ENCODE peak calls at places on chromosomes 5 and 9, in six cellular contexts. K is hepatocyte, W is neural progenitor cell, V is GM23338, Q is PC-3, C is HCT116. Z is an unnamed sample.
A peak's percentile ranks its signal among the peaks of the same experiment; 100 is the strongest.

GRCh38 chr9:122228906-122229837 is at the start of gene LHX6:
- DNase-seq in K (no peak), W (peak; percentile 61), V (peak; percentile 32), Q (peak; percentile 38), C (no peak), Z (peak; percentile 66)

GRCh38 chr5:33008751-33009418 is 297.8 kb downstream of the NPR3 start:
- DNase-seq in K (peak; percentile 66), W (no peak), V (peak; percentile 67), Q (peak; percentile 91), C (peak; percentile 64), Z (no peak)

GRCh38 chr5:97528941-97529340 is 345.9 kb upstream of the RIOK2 start:
- DNase-seq in K (no peak), W (no peak), V (no peak), Q (peak; percentile 39), C (no peak), Z (peak; percentile 82)

GRCh38 chr9:134323741-134324358 is 2.4 kb upstream of the RXRA start:
- DNase-seq in K (no peak), W (no peak), V (no peak), Q (no peak), C (peak; percentile 51), Z (peak; percentile 73)

GRCh38 chr5:157718529-157718928 is 12.7 kb upstream of the THG1L start:
- DNase-seq in K (peak; percentile 56), W (peak; percentile 10), V (peak; percentile 47), Q (peak; percentile 92), C (peak; percentile 19), Z (peak; percentile 73)

GRCh38 chr5:82277613-82277986 is 554 bp downstream of the RPS23 start:
- DNase-seq in K (no peak), W (no peak), V (no peak), Q (no peak), C (no peak), Z (peak; percentile 56)

GRCh38 chr5:96302174-96302738 is 130.8 kb downstream of the PCSK1 start:
- DNase-seq in K (no peak), W (no peak), V (peak; percentile 81), Q (no peak), C (no peak), Z (no peak)

GRCh38 chr5:166370928-166371690 is 1920.3 kb upstream of the WWC1 start:
- DNase-seq in K (no peak), W (no peak), V (no peak), Q (peak; percentile 18), C (no peak), Z (peak; percentile 3)

GRCh38 chr9:87676976-87677775 is 48.7 kb upstream of the CTSL start:
- DNase-seq in K (peak; percentile 5), W (no peak), V (no peak), Q (no peak), C (no peak), Z (peak; percentile 32)

GRCh38 chr9:127004946-127005769 is 90.6 kb downstream of the RALGPS1 start:
- DNase-seq in K (peak; percentile 35), W (no peak), V (no peak), Q (peak; percentile 3), C (no peak), Z (peak; percentile 57)

GRCh38 chr9:136022731-136023400 is 61.7 kb upstream of the UBAC1 start:
- DNase-seq in K (no peak), W (no peak), V (no peak), Q (no peak), C (no peak), Z (no peak)

GRCh38 chr5:172726966-172727365 is 44.0 kb downstream of the DUSP1 start:
- DNase-seq in K (no peak), W (no peak), V (no peak), Q (no peak), C (no peak), Z (no peak)

GRCh38 chr9:97992219-97992618 is 9.1 kb downstream of the ANP32B start:
- DNase-seq in K (no peak), W (no peak), V (no peak), Q (no peak), C (no peak), Z (no peak)

GRCh38 chr9:125854553-125855275 is 107.5 kb downstream of the PBX3 start:
- DNase-seq in K (no peak), W (no peak), V (no peak), Q (peak; percentile 27), C (no peak), Z (peak; percentile 74)

GRCh38 chr9:114387678-114388431 is at the start of gene AKNA:
- DNase-seq in K (peak; percentile 88), W (peak; percentile 85), V (peak; percentile 79), Q (no peak), C (no peak), Z (peak; percentile 89)

GRCh38 chr5:54621048-54621447 is 103.5 kb downstream of the SNX18 start:
- DNase-seq in K (no peak), W (no peak), V (no peak), Q (peak; percentile 12), C (no peak), Z (no peak)

GRCh38 chr9:134488251-134488900 is 153.2 kb upstream of the COL5A1 start:
- DNase-seq in K (no peak), W (no peak), V (no peak), Q (no peak), C (no peak), Z (peak; percentile 89)

GRCh38 chr9:16618524-16618923 is 251.9 kb downstream of the BNC2 start:
- DNase-seq in K (no peak), W (peak; percentile 24), V (no peak), Q (no peak), C (no peak), Z (peak; percentile 20)

GRCh38 chr9:120904061-120904998 is 22.3 kb downstream of the TRAF1 start:
- DNase-seq in K (no peak), W (no peak), V (no peak), Q (no peak), C (no peak), Z (no peak)

GRCh38 chr5:74919487-74919886 is 53.3 kb upstream of the FAM169A start:
- DNase-seq in K (peak; percentile 60), W (peak; percentile 61), V (peak; percentile 75), Q (peak; percentile 63), C (peak; percentile 47), Z (peak; percentile 73)

GRCh38 chr5:157303667-157304327 is 37.9 kb downstream of the CYFIP2 start:
- DNase-seq in K (no peak), W (peak; percentile 63), V (peak; percentile 85), Q (peak; percentile 57), C (no peak), Z (no peak)

GRCh38 chr5:41650131-41650530 is 139.7 kb upstream of the PLCXD3 start:
- DNase-seq in K (no peak), W (no peak), V (no peak), Q (no peak), C (no peak), Z (no peak)

GRCh38 chr5:173866249-173867172 is 21.6 kb upstream of the CPEB4 start:
- DNase-seq in K (no peak), W (peak; percentile 20), V (peak; percentile 32), Q (no peak), C (no peak), Z (no peak)

GRCh38 chr5:180784497-180785097 is 18.0 kb downstream of the MGAT1 start:
- DNase-seq in K (peak; percentile 87), W (peak; percentile 50), V (peak; percentile 84), Q (peak; percentile 92), C (peak; percentile 68), Z (peak; percentile 94)

GRCh38 chr9:127680846-127681245 is 25.9 kb upstream of the CFAP157 start:
- DNase-seq in K (no peak), W (no peak), V (no peak), Q (no peak), C (no peak), Z (no peak)

GRCh38 chr9:83299094-83299493 is 236.2 kb upstream of the RASEF start:
- DNase-seq in K (no peak), W (no peak), V (no peak), Q (peak; percentile 54), C (no peak), Z (no peak)

GRCh38 chr5:175920506-175920865 is 47.6 kb downstream of the THOC3 start:
- DNase-seq in K (no peak), W (peak; percentile 36), V (no peak), Q (no peak), C (no peak), Z (peak; percentile 36)

GRCh38 chr5:112353678-112354077 is 65.4 kb downstream of the EPB41L4A start:
- DNase-seq in K (no peak), W (no peak), V (no peak), Q (no peak), C (no peak), Z (no peak)

DNA sequence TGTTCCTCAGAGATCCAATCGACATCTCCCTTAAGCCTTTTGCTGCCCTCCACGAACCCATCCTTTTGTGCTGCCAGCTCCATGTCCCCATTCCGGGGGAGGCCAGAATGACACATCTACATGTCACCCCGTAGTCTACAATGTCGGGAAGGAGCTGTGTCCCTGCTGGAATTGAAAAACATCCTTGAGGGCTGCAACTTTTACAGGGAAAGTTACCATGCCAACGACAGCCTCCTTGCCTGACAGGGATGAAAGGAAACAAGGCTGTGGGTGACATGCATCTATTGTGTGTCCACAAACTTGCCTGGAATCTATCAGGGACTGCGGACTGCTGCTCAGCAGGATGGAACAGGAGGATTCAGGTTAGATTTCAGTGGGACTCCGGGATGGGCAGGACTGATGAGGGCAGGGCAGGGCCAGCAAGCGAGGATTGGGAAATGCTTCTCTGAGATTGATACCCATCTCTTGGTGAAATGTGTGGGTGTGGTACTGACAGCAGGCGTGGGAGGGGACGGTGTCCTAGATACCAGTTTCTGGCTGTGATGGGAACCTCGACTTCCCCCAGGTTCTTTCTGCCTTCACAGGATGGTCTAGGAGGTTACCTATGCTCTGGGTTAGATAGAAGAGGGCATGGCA is 25.5 kb downstream of the EGR1 start:
- DNase-seq in K (no peak), W (no peak), V (no peak), Q (no peak), C (no peak), Z (no peak)
- TF ChIP-seq EZH2phosphoT487 in K (no peak), W (no peak), V (no peak), Q (no peak), C (no peak), Z (no peak)

DNA sequence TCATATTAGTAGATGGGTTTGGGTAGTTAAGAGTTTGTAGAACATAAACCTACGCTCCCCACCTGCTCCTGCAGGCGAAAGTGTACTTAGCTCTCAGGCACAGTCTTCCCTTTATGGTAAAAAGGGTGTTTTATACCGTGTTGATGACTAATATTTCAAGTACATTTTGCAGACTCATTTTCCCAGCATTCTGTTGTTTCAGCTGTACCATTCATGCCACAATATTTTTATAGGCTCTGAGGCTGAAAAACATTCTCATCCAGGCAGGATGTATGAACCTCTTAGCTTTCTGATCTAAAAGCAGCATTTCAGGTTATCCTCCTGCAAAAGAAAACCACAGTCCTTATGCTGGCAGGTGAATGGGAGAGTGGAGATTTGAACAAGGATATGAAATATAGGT is 231.4 kb downstream of the NR2F1-AS1 start:
- DNase-seq in K (no peak), W (no peak), V (no peak), Q (peak; percentile 95), C (no peak), Z (peak; percentile 54)
- H3K36me3 ChIP-seq in K (no peaks in the 10 kb centered on the region), W (no peaks in the 10 kb centered on the region), V (no peaks in the 10 kb centered on the region), Q (no peaks in the 10 kb centered on the region), C (no peaks in the 10 kb centered on the region), Z (no peaks in the 10 kb centered on the region)

DNA sequence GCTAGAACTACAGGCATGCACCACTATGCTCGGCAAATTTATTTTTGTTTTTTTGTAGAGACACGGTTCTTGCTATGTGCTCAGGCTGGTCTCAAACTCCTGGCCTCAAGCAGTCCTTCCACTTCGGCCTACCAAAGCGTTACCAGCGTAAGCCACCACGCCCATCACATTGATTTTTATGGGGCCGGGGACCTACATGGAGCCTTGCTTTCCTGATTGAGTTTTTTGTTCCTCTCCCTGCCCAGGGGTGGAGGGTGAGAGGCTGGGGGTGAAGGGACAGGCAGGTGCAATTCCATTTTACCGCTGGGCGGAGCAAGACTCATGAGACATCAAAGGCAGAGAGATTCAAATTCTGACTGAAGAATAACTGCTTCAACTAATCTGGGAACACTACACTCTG is 1.9 kb downstream of the ALDH1B1 start:
- DNase-seq in K (no peak), W (no peak), V (no peak), Q (no peak), C (no peak), Z (no peak)
- H3K27ac ChIP-seq in K (no peak overlapping the region), W (no peak overlapping the region), V (no peak overlapping the region), Q (no peak overlapping the region), C (no peak overlapping the region), Z (no peak overlapping the region)

GRCh38 chr5:134873987-134874830 is at the start of gene TXNDC15:
- DNase-seq in K (peak; percentile 94), W (peak; percentile 96), V (peak; percentile 94), Q (peak; percentile 72), C (peak; percentile 56), Z (peak; percentile 95)
- TF ChIP-seq EZH2phosphoT487 in K (no peak), W (no peak), V (no peak), Q (no peak), C (no peak), Z (no peak)